ENCODE peak calls at places on chromosome 11, in seven cellular contexts. T is kidney epithelial cell; Z is Right ventricle myocardium superior; Y is stimulated activated CD8-positive, alpha-beta memory T cell treated with anti-CD3 and anti-CD28 coated beads, Interleukin-4, amount 100 ng/mL, for 1 hour; V is amniotic stem cell; Q is AG09319; A is GM19239. N is an unnamed sample.

GRCh38 chr11:74279256-74279655 is 32.2 kb downstream of the P4HA3 start:
- DNase-seq in T (no peak), Z (no peak), Y (no peak), V (no peak), Q (no peak), A (no peak), N (no peak)

GRCh38 chr11:40290031-40290650 is 1169.3 kb downstream of the LRRC4C start:
- DNase-seq in T (no peak), Z (no peak), Y (no peak), V (no peak), Q (no peak), A (no peak), N (no peak)

GRCh38 chr11:134037093-134037908 is 31.6 kb upstream of the JAM3 start:
- DNase-seq in T (no peak), Z (peak), Y (no peak), V (peak), Q (peak), A (peak), N (no peak)

GRCh38 chr11:7520011-7520942 is 6.5 kb downstream of the PPFIBP2 start:
- DNase-seq in T (no peak), Z (no peak), Y (no peak), V (no peak), Q (no peak), A (no peak), N (no peak)

GRCh38 chr11:124285610-124286344 is 28.0 kb downstream of the OR8D1 start:
- DNase-seq in T (no peak), Z (no peak), Y (no peak), V (no peak), Q (peak), A (no peak), N (no peak)

GRCh38 chr11:74208507-74208906 is 37.4 kb downstream of the PPME1 start:
- DNase-seq in T (peak), Z (no peak), Y (no peak), V (no peak), Q (no peak), A (no peak), N (no peak)

GRCh38 chr11:132405728-132406127 is 1035.3 kb downstream of the NTM start:
- DNase-seq in T (no peak), Z (no peak), Y (no peak), V (no peak), Q (no peak), A (no peak), N (no peak)

GRCh38 chr11:128294001-128294684 is 293.2 kb downstream of the ETS1 start:
- DNase-seq in T (no peak), Z (peak), Y (no peak), V (no peak), Q (no peak), A (no peak), N (no peak)

GRCh38 chr11:128929991-128930390 is 12.7 kb downstream of the TP53AIP1 start:
- DNase-seq in T (no peak), Z (no peak), Y (no peak), V (no peak), Q (no peak), A (no peak), N (no peak)

GRCh38 chr11:127471662-127472061 is 471.1 kb upstream of the KIRREL3 start:
- DNase-seq in T (no peak), Z (no peak), Y (no peak), V (no peak), Q (no peak), A (no peak), N (no peak)

GRCh38 chr11:74019860-74020259 is 11.0 kb upstream of the UCP3 start:
- DNase-seq in T (no peak), Z (no peak), Y (no peak), V (no peak), Q (no peak), A (no peak), N (no peak)

GRCh38 chr11:43282607-43283440 is 29.0 kb upstream of the API5 start:
- DNase-seq in T (no peak), Z (peak), Y (no peak), V (peak), Q (no peak), A (peak), N (peak)

GRCh38 chr11:64614927-64615326 is 23.9 kb downstream of the SLC22A12 start:
- DNase-seq in T (no peak), Z (no peak), Y (no peak), V (no peak), Q (no peak), A (no peak), N (no peak)

GRCh38 chr11:31823372-31824371 is 12.6 kb upstream of the PAX6 start:
- DNase-seq in T (no peak), Z (no peak), Y (no peak), V (no peak), Q (no peak), A (no peak), N (no peak)

GRCh38 chr11:100980156-100980555 is 149.5 kb downstream of the PGR start:
- DNase-seq in T (no peak), Z (no peak), Y (no peak), V (no peak), Q (no peak), A (no peak), N (no peak)

GRCh38 chr11:95352733-95353346 is 121.8 kb upstream of the SESN3 start:
- DNase-seq in T (no peak), Z (no peak), Y (no peak), V (no peak), Q (no peak), A (no peak), N (no peak)

GRCh38 chr11:119612814-119613213 is 116.2 kb downstream of the NECTIN1 start:
- DNase-seq in T (no peak), Z (no peak), Y (no peak), V (no peak), Q (no peak), A (no peak), N (no peak)

GRCh38 chr11:108112059-108112458 is 9.3 kb upstream of the ACAT1 start:
- DNase-seq in T (no peak), Z (no peak), Y (no peak), V (no peak), Q (no peak), A (no peak), N (no peak)